ENCODE peak calls at places on chromosomes 3 and 15, in eight cellular contexts. W, X, P, O, N, I, B and L are unnamed samples.

GRCh38 chr15:87816016-87816415 is 440.5 kb downstream of the NTRK3 start:
- DNase-seq in W (no peak), X (no peak), P (peak; percentile 64), O (no peak), N (no peak), I (no peak), B (no peak), L (no peak)

GRCh38 chr3:11509175-11510000 is 134.3 kb downstream of the VGLL4 start:
- DNase-seq in W (no peak), X (no peak), P (peak; percentile 99), O (peak; percentile 33), N (peak; percentile 78), I (no peak), B (peak; percentile 77), L (no peak)

GRCh38 chr3:30553641-30554316 is 52.6 kb upstream of the TGFBR2 start:
- DNase-seq in W (no peak), X (no peak), P (no peak), O (peak; percentile 7), N (no peak), I (no peak), B (no peak), L (no peak)

GRCh38 chr3:124565013-124565412 is 165.2 kb upstream of the UMPS start:
- DNase-seq in W (peak; percentile 68), X (peak; percentile 77), P (peak; percentile 77), O (peak; percentile 77), N (peak; percentile 72), I (peak; percentile 79), B (peak; percentile 83), L (no peak)

GRCh38 chr15:62739507-62739906 is 303.0 kb upstream of the TPM1 start:
- DNase-seq in W (no peak), X (no peak), P (peak; percentile 52), O (peak; percentile 28), N (no peak), I (no peak), B (no peak), L (no peak)

GRCh38 chr15:45378149-45378912 is at the start of gene GATM:
- DNase-seq in W (peak; percentile 90), X (peak; percentile 90), P (peak; percentile 79), O (peak; percentile 78), N (peak; percentile 88), I (peak; percentile 90), B (peak; percentile 80), L (peak; percentile 10)

GRCh38 chr3:100155105-100155504 is 40.8 kb upstream of the FILIP1L start:
- DNase-seq in W (no peak), X (no peak), P (peak; percentile 21), O (no peak), N (no peak), I (no peak), B (no peak), L (no peak)

GRCh38 chr3:30286007-30286669 is 320.3 kb upstream of the TGFBR2 start:
- DNase-seq in W (peak; percentile 71), X (peak; percentile 61), P (peak; percentile 90), O (peak; percentile 71), N (peak; percentile 83), I (peak; percentile 41), B (peak; percentile 77), L (no peak)

GRCh38 chr15:98896802-98897732 is 110.5 kb downstream of the PGPEP1L start:
- DNase-seq in W (no peak), X (no peak), P (peak; percentile 100), O (peak; percentile 100), N (peak; percentile 52), I (peak; percentile 96), B (no peak), L (no peak)

GRCh38 chr3:113084777-113085176 is 94.0 kb downstream of the GTPBP8 start:
- DNase-seq in W (no peak), X (no peak), P (peak; percentile 77), O (no peak), N (peak; percentile 39), I (no peak), B (peak; percentile 31), L (no peak)

GRCh38 chr3:190044142-190044541 is 76.6 kb downstream of the P3H2 start:
- DNase-seq in W (no peak), X (no peak), P (peak; percentile 76), O (no peak), N (no peak), I (no peak), B (no peak), L (no peak)

GRCh38 chr15:39851505-39852082 is 68.5 kb downstream of the GPR176 start:
- DNase-seq in W (no peak), X (no peak), P (peak; percentile 54), O (no peak), N (no peak), I (no peak), B (no peak), L (no peak)

GRCh38 chr3:115784739-115785571 is 161.6 kb downstream of the GAP43 start:
- DNase-seq in W (no peak), X (no peak), P (no peak), O (no peak), N (peak; percentile 39), I (peak; percentile 30), B (no peak), L (no peak)

GRCh38 chr3:187997490-187997889 is 156.5 kb upstream of the LPP start:
- DNase-seq in W (no peak), X (no peak), P (no peak), O (no peak), N (no peak), I (peak; percentile 5), B (no peak), L (no peak)

GRCh38 chr3:42184622-42185010 is 81.4 kb downstream of the CCK start:
- DNase-seq in W (peak; percentile 48), X (no peak), P (no peak), O (no peak), N (no peak), I (no peak), B (no peak), L (no peak)

GRCh38 chr15:66302489-66302888 is 9.1 kb downstream of the DIS3L start:
- DNase-seq in W (no peak), X (no peak), P (no peak), O (no peak), N (no peak), I (no peak), B (no peak), L (no peak)

GRCh38 chr3:131174752-131175151 is 148.1 kb downstream of the NEK11 start:
- DNase-seq in W (no peak), X (no peak), P (peak; percentile 2), O (no peak), N (no peak), I (peak; percentile 73), B (no peak), L (no peak)

GRCh38 chr15:62941719-62942118 is 100.8 kb upstream of the TPM1 start:
- DNase-seq in W (no peak), X (no peak), P (no peak), O (no peak), N (no peak), I (no peak), B (no peak), L (no peak)

GRCh38 chr15:45546789-45547188 is 24.2 kb upstream of the SLC30A4 start:
- DNase-seq in W (no peak), X (no peak), P (no peak), O (no peak), N (no peak), I (no peak), B (no peak), L (no peak)

GRCh38 chr3:43644443-43644842 is 22.6 kb upstream of the ANO10 start:
- DNase-seq in W (no peak), X (no peak), P (no peak), O (no peak), N (no peak), I (peak; percentile 27), B (no peak), L (no peak)

GRCh38 chr3:49912787-49913375 is 9.2 kb upstream of the MST1R start:
- DNase-seq in W (no peak), X (no peak), P (no peak), O (no peak), N (no peak), I (peak; percentile 3), B (no peak), L (no peak)

GRCh38 chr3:169694117-169694516 is 30.6 kb upstream of the MECOM start:
- DNase-seq in W (no peak), X (no peak), P (peak; percentile 2), O (no peak), N (no peak), I (no peak), B (no peak), L (no peak)

GRCh38 chr15:39855400-39855799 is 64.7 kb downstream of the GPR176 start:
- DNase-seq in W (no peak), X (no peak), P (peak; percentile 48), O (no peak), N (no peak), I (no peak), B (no peak), L (no peak)

GRCh38 chr3:111548756-111549155 is 6.8 kb downstream of the CD96 start:
- DNase-seq in W (no peak), X (no peak), P (no peak), O (peak; percentile 7), N (no peak), I (peak; percentile 85), B (no peak), L (no peak)

GRCh38 chr15:89761929-89762328 is 10.9 kb upstream of the MESP1 start:
- DNase-seq in W (no peak), X (no peak), P (no peak), O (no peak), N (no peak), I (no peak), B (no peak), L (no peak)

GRCh38 chr3:66386925-66387650 is 113.7 kb downstream of the LRIG1 start:
- DNase-seq in W (no peak), X (no peak), P (no peak), O (no peak), N (no peak), I (no peak), B (no peak), L (no peak)

GRCh38 chr15:42063122-42063848 is 31.1 kb downstream of the PLA2G4D start:
- DNase-seq in W (no peak), X (no peak), P (no peak), O (no peak), N (no peak), I (no peak), B (no peak), L (no peak)

GRCh38 chr15:71708741-71709140 is 101.6 kb upstream of the NR2E3 start:
- DNase-seq in W (no peak), X (no peak), P (peak; percentile 66), O (no peak), N (no peak), I (no peak), B (no peak), L (no peak)

GRCh38 chr15:61983087-61983486 is 77.2 kb downstream of the VPS13C start:
- DNase-seq in W (no peak), X (no peak), P (no peak), O (no peak), N (no peak), I (no peak), B (no peak), L (no peak)

GRCh38 chr3:98705694-98706093 is 57.4 kb upstream of the ST3GAL6 start:
- DNase-seq in W (no peak), X (no peak), P (no peak), O (no peak), N (no peak), I (no peak), B (no peak), L (no peak)

GRCh38 chr3:50238549-50239026 is 2.6 kb downstream of the GNAI2 start:
- DNase-seq in W (peak; percentile 94), X (peak; percentile 86), P (peak; percentile 29), O (peak; percentile 41), N (peak; percentile 94), I (no peak), B (peak; percentile 95), L (no peak)

GRCh38 chr3:81684739-81685395 is 76.6 kb downstream of the GBE1 start:
- DNase-seq in W (no peak), X (no peak), P (peak; percentile 48), O (peak; percentile 38), N (no peak), I (peak; percentile 31), B (no peak), L (no peak)

GRCh38 chr3:30508319-30508718 is 98.1 kb upstream of the TGFBR2 start:
- DNase-seq in W (no peak), X (no peak), P (no peak), O (no peak), N (no peak), I (no peak), B (no peak), L (no peak)